ENCODE peak calls at places on chromosomes 6 and 20, in four cellular contexts. G is CD4-positive, CD25-positive, alpha-beta regulatory T cell; C is heart right ventricle; X is cardiac muscle cell. Y is an unnamed sample. For H3K27me3, the result is how much of the 10 kb centered on the place peaks cover.

GRCh38 chr6:119834418-119834817 is 484.9 kb upstream of the MAN1A1 start:
- DNase-seq in G (no peak), C (no peak), X (no peak), Y (no peak)

GRCh38 chr6:1603708-1604346 is 5.9 kb upstream of the FOXC1 start:
- DNase-seq in G (no peak), C (no peak), X (no peak), Y (no peak)

GRCh38 chr6:111176038-111176762 is 88.9 kb downstream of the SLC16A10 start:
- DNase-seq in G (no peak), C (no peak), X (no peak), Y (no peak)

GRCh38 chr6:17584241-17584803 is 15.8 kb upstream of the FAM8A1 start:
- DNase-seq in G (peak), C (peak), X (peak), Y (peak)

GRCh38 chr6:169830876-169831275 is 79.5 kb downstream of the ERMARD start:
- DNase-seq in G (no peak), C (no peak), X (no peak), Y (no peak)

GRCh38 chr20:2330090-2330695 is 34.4 kb downstream of the TGM3 start:
- DNase-seq in G (no peak), C (no peak), X (no peak), Y (no peak)

GRCh38 chr6:41027251-41027650 is 11.8 kb downstream of the UNC5CL start:
- DNase-seq in G (no peak), C (no peak), X (no peak), Y (no peak)

GRCh38 chr20:40304119-40304518 is 384.9 kb downstream of the MAFB start:
- DNase-seq in G (no peak), C (no peak), X (no peak), Y (no peak)

GRCh38 chr6:106442351-106442750 is 81.8 kb downstream of the CRYBG1 start:
- DNase-seq in G (no peak), C (no peak), X (no peak), Y (no peak)

GRCh38 chr6:83155794-83156193 is 37.3 kb downstream of the PGM3 start:
- DNase-seq in G (no peak), C (no peak), X (peak), Y (no peak)

GRCh38 chr6:144710207-144710606 is 425.1 kb downstream of the UTRN start:
- DNase-seq in G (no peak), C (no peak), X (no peak), Y (no peak)

GRCh38 chr6:45420909-45421699 is 43.4 kb upstream of the SUPT3H start:
- DNase-seq in G (no peak), C (no peak), X (no peak), Y (no peak)

GRCh38 chr6:157607317-157608109 is 215.5 kb upstream of the SNX9 start:
- DNase-seq in G (no peak), C (no peak), X (no peak), Y (no peak)

GRCh38 chr6:127397729-127398609 is 54.6 kb upstream of the ECHDC1 start:
- DNase-seq in G (no peak), C (no peak), X (no peak), Y (no peak)

GRCh38 chr20:6848041-6848440 is 80.6 kb downstream of the BMP2 start:
- DNase-seq in G (no peak), C (no peak), X (no peak), Y (no peak)

GRCh38 chr6:157493173-157493572 is 112.2 kb downstream of the ZDHHC14 start:
- DNase-seq in G (no peak), C (no peak), X (no peak), Y (no peak)

GRCh38 chr6:21780601-21781000 is 187.1 kb downstream of the SOX4 start:
- DNase-seq in G (no peak), C (no peak), X (no peak), Y (no peak)

GRCh38 chr20:38806855-38807655 is 1.6 kb downstream of the PPP1R16B start:
- DNase-seq in G (peak), C (no peak), X (no peak), Y (peak)

GRCh38 chr6:4672772-4673171 is 103.4 kb upstream of the CDYL start:
- DNase-seq in G (no peak), C (no peak), X (no peak), Y (no peak)

GRCh38 chr6:115456848-115457247 is 603.8 kb downstream of the FRK start:
- DNase-seq in G (no peak), C (no peak), X (no peak), Y (no peak)

GRCh38 chr6:133918208-133918930 is 29.5 kb downstream of the TCF21 start:
- DNase-seq in G (no peak), C (no peak), X (no peak), Y (no peak)

GRCh38 chr6:168355716-168356522 is 36.3 kb upstream of the DACT2 start:
- DNase-seq in G (no peak), C (peak), X (peak), Y (no peak)

GRCh38 chr6:131949909-131950766 is 1.0 kb downstream of the CCN2 start:
- DNase-seq in G (no peak), C (peak), X (peak), Y (no peak)

GRCh38 chr6:131949615-131949908 is 1.6 kb downstream of the CCN2 start:
- DNase-seq in G (no peak), C (peak), X (no peak), Y (no peak)

GRCh38 chr6:131946992-131947955 is 3.9 kb downstream of the CCN2 start:
- DNase-seq in G (no peak), C (no peak), X (no peak), Y (no peak)

GRCh38 chr6:131948221-131948661 is 2.9 kb downstream of the CCN2 start:
- DNase-seq in G (no peak), C (no peak), X (no peak), Y (no peak)

DNA sequence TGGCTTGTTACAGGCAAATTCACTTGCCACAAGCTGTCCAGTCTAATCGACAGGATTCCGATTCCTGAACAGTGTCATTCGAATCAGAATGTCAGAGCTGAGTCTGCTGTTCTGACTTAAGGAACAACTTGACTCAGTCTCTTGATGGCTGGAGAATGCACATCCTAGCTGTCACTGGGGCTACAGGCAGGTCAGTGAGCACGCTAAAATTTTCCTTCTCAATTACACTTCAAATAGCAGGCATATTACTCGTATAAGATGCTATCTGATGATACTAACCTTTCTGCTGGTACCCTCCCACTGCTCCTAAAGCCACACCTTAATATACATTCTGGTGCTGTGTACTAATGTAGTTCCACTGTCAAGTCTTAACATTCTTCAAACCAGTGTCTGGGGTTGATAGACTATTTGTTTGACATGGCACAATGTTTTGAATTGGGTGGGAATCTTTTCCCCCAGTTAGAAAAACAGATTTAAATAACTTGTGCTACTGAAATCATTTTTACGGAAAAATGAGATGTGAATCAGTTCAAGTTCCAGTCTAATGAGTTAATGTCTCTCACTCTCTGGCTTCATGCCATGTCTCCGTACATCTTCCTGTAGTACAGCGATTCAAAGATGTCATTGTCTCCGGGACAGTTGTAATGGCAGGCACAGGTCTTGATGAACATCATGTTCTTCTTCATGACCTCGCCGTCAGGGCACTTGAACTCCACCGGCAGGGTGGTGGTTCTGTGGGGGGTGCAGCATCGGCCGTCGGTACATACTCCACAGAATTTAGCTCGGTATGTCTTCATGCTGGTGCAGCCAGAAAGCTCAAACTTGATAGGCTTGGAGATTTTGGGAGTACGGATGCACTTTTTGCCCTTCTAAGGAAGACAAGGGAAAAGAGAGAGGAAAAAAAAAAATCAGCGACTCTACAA is 2.2 kb downstream of the CCN2 start:
- DNase-seq in G (no peak), C (peak), X (peak), Y (no peak)
- H3K27ac ChIP-seq in G (no peak), C (peak), X (no peak), Y (no peak)

GRCh38 chr20:57539889-57540288 is 14.9 kb upstream of the CTCFL start:
- DNase-seq in G (no peak), C (no peak), X (no peak), Y (no peak)
- H3K27me3 ChIP-seq in G (under half), C (under half), X (under half), Y (under half)

DNA sequence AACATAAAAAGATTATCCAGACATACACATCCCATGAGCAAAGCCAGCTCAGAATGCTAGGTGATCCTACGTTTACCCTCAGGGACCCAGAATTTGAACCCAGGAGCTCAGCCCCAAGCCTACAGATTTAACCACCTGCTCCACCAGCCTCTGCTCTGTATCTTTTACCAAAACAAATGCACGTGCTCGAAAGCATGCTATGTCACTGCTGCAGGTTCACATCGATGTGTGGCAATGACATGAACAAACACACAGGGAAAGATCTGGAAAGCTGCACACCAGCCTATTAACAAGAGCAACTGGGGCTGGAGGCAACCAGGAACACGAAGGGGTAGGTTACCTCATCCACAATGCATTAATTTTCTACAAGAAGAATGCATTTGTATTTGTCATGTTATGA is 32.1 kb downstream of the PREX1 start:
- DNase-seq in G (no peak), C (no peak), X (no peak), Y (no peak)
- H3K27ac ChIP-seq in G (peak), C (no peak), X (no peak), Y (no peak)

GRCh38 chr6:3406362-3406809 is 50.5 kb downstream of the SLC22A23 start:
- DNase-seq in G (no peak), C (no peak), X (no peak), Y (no peak)

GRCh38 chr6:3406928-3407809 is 49.7 kb downstream of the SLC22A23 start:
- DNase-seq in G (no peak), C (no peak), X (no peak), Y (no peak)

GRCh38 chr6:3405679-3406078 is 51.2 kb downstream of the SLC22A23 start:
- DNase-seq in G (no peak), C (no peak), X (no peak), Y (no peak)

GRCh38 chr6:3403244-3404154 is 53.4 kb downstream of the SLC22A23 start:
- DNase-seq in G (no peak), C (no peak), X (peak), Y (no peak)

GRCh38 chr6:3405182-3405518 is 51.7 kb downstream of the SLC22A23 start:
- DNase-seq in G (no peak), C (no peak), X (no peak), Y (no peak)
- H3K27me3 ChIP-seq in G (under half), C (under half), X (under half), Y (under half)

DNA sequence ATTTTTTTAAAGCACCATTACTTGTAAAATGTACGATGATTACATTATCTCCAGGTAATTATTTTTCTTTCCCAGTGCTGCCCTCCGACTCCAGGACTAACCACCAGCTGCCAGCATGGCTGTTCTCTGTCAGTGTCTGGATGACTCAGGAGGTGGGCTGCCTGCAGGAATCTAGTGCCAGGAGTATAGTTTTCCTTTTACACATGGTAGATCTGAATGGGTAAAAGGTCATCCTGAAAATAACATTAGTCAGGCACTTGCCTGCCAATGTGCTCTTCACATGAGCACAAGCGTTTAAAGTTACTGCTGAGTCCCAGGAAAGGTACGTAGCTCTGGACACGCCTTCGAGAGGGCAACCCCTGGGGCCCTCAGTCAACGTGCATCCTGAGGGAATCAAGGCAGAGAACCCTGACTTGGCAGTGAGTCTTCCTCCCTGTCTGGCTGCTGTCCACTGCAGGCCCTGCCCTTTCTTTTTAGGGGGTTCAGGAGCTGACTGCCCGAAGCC is 2.4 kb downstream of the DYNLT1 start:
- DNase-seq in G (no peak), C (peak), X (no peak), Y (no peak)
- H3K27ac ChIP-seq in G (peak), C (peak), X (peak), Y (peak)

GRCh38 chr20:20364016-20364746 is 3.7 kb upstream of the INSM1 start:
- DNase-seq in G (no peak), C (no peak), X (peak), Y (no peak)

GRCh38 chr20:20366551-20366895 is 1.4 kb upstream of the INSM1 start:
- DNase-seq in G (no peak), C (no peak), X (no peak), Y (no peak)

GRCh38 chr20:20363449-20364015 is 4.4 kb upstream of the INSM1 start:
- DNase-seq in G (no peak), C (no peak), X (peak), Y (no peak)

GRCh38 chr20:20365593-20365992 is 2.3 kb upstream of the INSM1 start:
- DNase-seq in G (no peak), C (no peak), X (no peak), Y (no peak)

DNA sequence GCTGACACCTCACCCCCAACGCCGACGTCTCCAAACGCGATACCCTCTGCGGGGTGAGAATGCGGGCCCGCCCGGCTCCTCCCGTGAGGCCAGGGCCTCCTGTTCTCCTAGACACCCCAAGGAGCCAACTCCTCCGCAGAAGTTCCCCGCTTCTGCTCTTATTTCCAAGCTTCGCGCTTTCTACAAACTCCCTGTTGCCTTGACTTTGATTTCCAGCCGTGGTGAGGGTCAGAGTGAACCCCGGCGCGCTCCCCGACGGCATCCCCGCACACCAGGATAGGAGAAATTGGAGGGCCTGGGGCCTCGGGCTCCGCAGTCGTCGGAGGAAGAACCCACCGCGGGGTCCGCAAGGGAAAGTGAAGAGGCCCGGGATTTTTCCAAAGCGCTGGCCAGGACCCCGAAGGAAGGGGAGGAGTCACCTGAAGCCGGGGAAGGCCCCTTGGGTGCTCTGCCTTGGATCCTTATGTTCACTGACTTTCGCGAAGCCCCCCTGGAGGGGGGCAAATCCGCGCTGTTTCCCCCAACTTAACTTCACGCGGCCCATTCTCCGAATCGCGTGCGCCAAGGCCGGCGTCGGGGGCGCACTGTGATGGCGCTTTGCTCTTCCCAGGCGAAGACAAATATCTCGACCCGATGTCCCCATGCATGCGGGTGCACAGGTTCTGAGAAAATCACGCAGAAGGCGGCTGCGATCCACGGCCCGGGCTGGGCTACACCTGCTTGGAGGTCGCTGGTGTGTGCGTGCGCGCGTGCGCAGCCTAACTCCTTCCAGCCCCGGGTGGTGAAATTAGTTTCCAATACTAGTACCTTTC is 3.0 kb upstream of the INSM1 start:
- DNase-seq in G (no peak), C (no peak), X (no peak), Y (no peak)
- H3K27me3 ChIP-seq in G (under half), C (half or more), X (half or more), Y (under half)

GRCh38 chr6:33619166-33619565 is 2.0 kb upstream of the ITPR3 start:
- DNase-seq in G (no peak), C (no peak), X (no peak), Y (no peak)

GRCh38 chr6:33622456-33623431 is 1.6 kb downstream of the ITPR3 start:
- DNase-seq in G (no peak), C (no peak), X (no peak), Y (no peak)

GRCh38 chr6:33621396-33622388 is 570 bp downstream of the ITPR3 start:
- DNase-seq in G (no peak), C (peak), X (no peak), Y (peak)

GRCh38 chr6:33620584-33621395 is at the start of gene ITPR3:
- DNase-seq in G (peak), C (peak), X (peak), Y (peak)

GRCh38 chr6:33620158-33620583 is 951 bp upstream of the ITPR3 start:
- DNase-seq in G (peak), C (peak), X (no peak), Y (no peak)
- H3K27ac ChIP-seq in G (peak), C (peak), X (no peak), Y (peak)

GRCh38 chr6:27321370-27321769 is 9.3 kb upstream of the POM121L2 start:
- DNase-seq in G (no peak), C (no peak), X (no peak), Y (no peak)
- H3K27me3 ChIP-seq in G (under half), C (half or more), X (under half), Y (under half)

Y was measured in CD4-positive, alpha-beta memory T cell.